ENCODE peak calls at places on chromosomes 11 and 22, in five cellular contexts. U is amygdala; W is stimulated activated CD8-positive, alpha-beta memory T cell treated with anti-CD3 and anti-CD28 coated beads, Interleukin-4, amount 100 ng/mL, for 4 hours; G is epithelial cell of esophagus; J is mucosa of descending colon. Z is an unnamed sample.

GRCh38 chr22:39818050-39818449 is 75.5 kb downstream of the ENTHD1 start:
- DNase-seq in U (no peak), J (no peak), W (no peak), G (peak; percentile 23), Z (peak; percentile 25)

GRCh38 chr11:16843307-16843706 is 104.9 kb downstream of the C11orf58 start:
- DNase-seq in U (no peak), W (no peak), J (peak; percentile 54), G (peak; percentile 47), Z (no peak)

GRCh38 chr22:31676700-31677099 is 14.7 kb upstream of the PISD start:
- DNase-seq in J (peak; percentile 98), W (peak; percentile 84), U (peak; percentile 87), G (peak; percentile 98), Z (peak; percentile 28)

GRCh38 chr11:6468712-6469495 is 4.8 kb downstream of the TRIM3 start:
- DNase-seq in U (peak; percentile 82), W (no peak), J (peak; percentile 85), G (peak; percentile 83), Z (peak; percentile 15)

GRCh38 chr11:77090373-77091111 is 12.1 kb upstream of the OMP start:
- DNase-seq in U (no peak), W (no peak), J (peak; percentile 50), G (no peak), Z (no peak)

GRCh38 chr11:102806296-102806695 is 8.3 kb upstream of the MMP1 start:
- DNase-seq in U (no peak), J (no peak), G (no peak), W (no peak), Z (peak; percentile 41)

GRCh38 chr11:1879941-1880720 is 11.6 kb downstream of the PRR33 start:
- DNase-seq in W (no peak), U (no peak), J (peak; percentile 35), G (no peak), Z (no peak)

GRCh38 chr22:31284241-31284745 is 8.0 kb downstream of the PIK3IP1 start:
- DNase-seq in J (no peak), W (no peak), U (no peak), G (no peak), Z (no peak)

GRCh38 chr22:36016656-36017055 is 12.0 kb downstream of the RBFOX2 start:
- DNase-seq in G (no peak), J (no peak), W (no peak), U (no peak), Z (no peak)

GRCh38 chr22:38422615-38423511 is 32.1 kb downstream of the KCNJ4 start:
- DNase-seq in U (no peak), G (peak; percentile 19), W (no peak), J (peak; percentile 49), Z (no peak)

GRCh38 chr11:79902493-79902892 is 461.7 kb upstream of the TENM4 start:
- DNase-seq in W (no peak), G (peak; percentile 92), U (no peak), J (no peak), Z (peak; percentile 17)

GRCh38 chr11:1298695-1299492 is 10.5 kb downstream of the TOLLIP start:
- DNase-seq in W (no peak), U (peak; percentile 45), J (peak; percentile 87), G (peak; percentile 95), Z (no peak)

GRCh38 chr11:126993599-126993998 is 7.0 kb downstream of the KIRREL3 start:
- DNase-seq in U (no peak), J (no peak), G (no peak), W (no peak), Z (peak; percentile 88)

GRCh38 chr11:67366546-67366945 is 6.9 kb downstream of the CLCF1 start:
- DNase-seq in G (no peak), U (no peak), W (no peak), J (no peak), Z (no peak)

GRCh38 chr11:61594907-61595257 is 14.0 kb upstream of the SYT7 start:
- DNase-seq in W (no peak), J (no peak), G (no peak), U (no peak), Z (no peak)

GRCh38 chr22:50016988-50017700 is 4.6 kb upstream of the IL17REL start:
- DNase-seq in W (peak; percentile 75), U (no peak), J (no peak), G (peak; percentile 20), Z (no peak)

GRCh38 chr11:64410396-64410718 is 51.4 kb downstream of the RPS6KA4 start:
- DNase-seq in W (no peak), G (no peak), U (no peak), J (no peak), Z (no peak)

Z was measured in HFFc6.